ENCODE peak calls at places on chromosome 18, in five cellular contexts. C, X, Q, F and A are unnamed samples.

GRCh38 chr18:22912835-22913234 is 20.3 kb upstream of the RBBP8 start:
- DNase-seq in C (no peak), X (no peak), Q (no peak), F (no peak), A (no peak)

GRCh38 chr18:63234839-63235238 is 84.7 kb downstream of the BCL2 start:
- DNase-seq in C (no peak), X (no peak), Q (no peak), F (no peak), A (no peak)

GRCh38 chr18:29531746-29532145 is 1354.8 kb upstream of the CDH2 start:
- DNase-seq in C (no peak), X (no peak), Q (no peak), F (no peak), A (no peak)

GRCh38 chr18:21897811-21898210 is 157.2 kb downstream of the MIB1 start:
- DNase-seq in C (peak), X (no peak), Q (peak), F (no peak), A (peak)

GRCh38 chr18:3789525-3789924 is 339.6 kb downstream of the TGIF1 start:
- DNase-seq in C (no peak), X (no peak), Q (no peak), F (no peak), A (no peak)

GRCh38 chr18:79930020-79930642 is 21.3 kb downstream of the SLC66A2 start:
- DNase-seq in C (no peak), X (no peak), Q (no peak), F (no peak), A (no peak)

GRCh38 chr18:11520536-11520935 is 88.9 kb upstream of the SLC35G4 start:
- DNase-seq in C (no peak), X (no peak), Q (no peak), F (no peak), A (no peak)

GRCh38 chr18:46182633-46183401 is 78.6 kb downstream of the HAUS1 start:
- DNase-seq in C (no peak), X (no peak), Q (no peak), F (no peak), A (no peak)

GRCh38 chr18:33128581-33128980 is 311.9 kb downstream of the CCDC178 start:
- DNase-seq in C (no peak), X (no peak), Q (no peak), F (no peak), A (no peak)

GRCh38 chr18:4060427-4061281 is 394.5 kb downstream of the DLGAP1 start:
- DNase-seq in C (no peak), X (no peak), Q (no peak), F (no peak), A (no peak)

GRCh38 chr18:58257461-58257860 is 213.4 kb downstream of the NEDD4L start:
- DNase-seq in C (no peak), X (no peak), Q (no peak), F (no peak), A (no peak)

GRCh38 chr18:35075132-35075531 is 33.9 kb downstream of the MAPRE2 start:
- DNase-seq in C (no peak), X (no peak), Q (no peak), F (no peak), A (no peak)

GRCh38 chr18:33581816-33582215 is 3.8 kb downstream of the ASXL3 start:
- DNase-seq in C (no peak), X (no peak), Q (no peak), F (no peak), A (no peak)

GRCh38 chr18:10939822-10940221 is 209.5 kb downstream of the PIEZO2 start:
- DNase-seq in C (no peak), X (no peak), Q (no peak), F (no peak), A (no peak)

GRCh38 chr18:24063121-24063731 is 48.7 kb downstream of the TTC39C start:
- DNase-seq in C (peak), X (no peak), Q (no peak), F (no peak), A (no peak)

GRCh38 chr18:49342690-49343089 is 117.8 kb downstream of the DYM start:
- DNase-seq in C (no peak), X (no peak), Q (no peak), F (no peak), A (no peak)

GRCh38 chr18:36460854-36461253 is 163.3 kb downstream of the FHOD3 start:
- DNase-seq in C (no peak), X (no peak), Q (no peak), F (no peak), A (no peak)

GRCh38 chr18:62323483-62324354 is 1.4 kb upstream of the TNFRSF11A start:
- DNase-seq in C (no peak), X (no peak), Q (no peak), F (no peak), A (no peak)

GRCh38 chr18:58314284-58314683 is 270.3 kb downstream of the NEDD4L start:
- DNase-seq in C (peak), X (no peak), Q (no peak), F (peak), A (peak)

GRCh38 chr18:13440277-13441248 is 222.0 kb downstream of the LDLRAD4 start:
- DNase-seq in C (no peak), X (no peak), Q (no peak), F (no peak), A (no peak)

GRCh38 chr18:44214396-44214795 is 466.3 kb upstream of the SETBP1 start:
- DNase-seq in C (no peak), X (no peak), Q (no peak), F (no peak), A (no peak)

GRCh38 chr18:11247381-11247970 is 98.1 kb upstream of the PIEZO2 start:
- DNase-seq in C (no peak), X (no peak), Q (no peak), F (no peak), A (no peak)